ENCODE peak calls at places on chromosomes 13 and 19, in six cellular contexts. U is endothelial cell; X is NCI-H187; H is stimulated activated CD4-positive, alpha-beta T cell treated with anti-CD3 and anti-CD28 coated beads, Interleukin-1b, Interleukin-23, amount 100 ng/mL, for 1 hour; R is pulmonary artery endothelial cell; M is posterior cingulate gyrus. K is an unnamed sample.

GRCh38 chr13:24348797-24349515 is 39.6 kb downstream of the C1QTNF9 start:
- DNase-seq in U (no peak), X (no peak), H (no peak), R (no peak), M (no peak), K (no peak)

GRCh38 chr13:66036024-66036614 is 1194.0 kb downstream of the PCDH9 start:
- DNase-seq in U (no peak), X (no peak), H (no peak), R (no peak), M (no peak), K (no peak)

GRCh38 chr13:103188688-103189326 is 122.6 kb upstream of the SLC10A2 start:
- DNase-seq in U (no peak), X (peak; percentile 54), H (no peak), R (no peak), M (no peak), K (no peak)

GRCh38 chr13:49112782-49113525 is 107.2 kb upstream of the MLNR start:
- DNase-seq in U (no peak), X (no peak), H (no peak), R (no peak), M (no peak), K (no peak)

GRCh38 chr19:18906605-18907519 is 10.9 kb upstream of the CERS1 start:
- DNase-seq in U (no peak), X (no peak), H (no peak), R (no peak), M (peak; percentile 79), K (no peak)

GRCh38 chr19:34555447-34555846 is 73.9 kb downstream of the WTIP start:
- DNase-seq in U (no peak), X (no peak), H (no peak), R (no peak), M (no peak), K (no peak)

GRCh38 chr13:114126789-114127472 is 5.5 kb downstream of the RASA3 start:
- DNase-seq in U (no peak), X (no peak), H (no peak), R (no peak), M (no peak), K (no peak)

GRCh38 chr13:70098669-70099068 is 9.0 kb upstream of the ATXN8OS start:
- DNase-seq in U (no peak), X (no peak), H (no peak), R (no peak), M (no peak), K (no peak)

GRCh38 chr13:33116321-33117010 is 100.2 kb downstream of the KL start:
- DNase-seq in U (no peak), X (no peak), H (no peak), R (no peak), M (no peak), K (no peak)

GRCh38 chr13:112703935-112704633 is 14.2 kb downstream of the ATP11A start:
- DNase-seq in U (no peak), X (no peak), H (no peak), R (no peak), M (no peak), K (no peak)

GRCh38 chr19:48372904-48373303 is 8.7 kb downstream of the SYNGR4 start:
- DNase-seq in U (no peak), X (peak; percentile 90), H (no peak), R (no peak), M (no peak), K (no peak)

GRCh38 chr13:112688560-112689497 is 1.0 kb upstream of the ATP11A start:
- DNase-seq in U (no peak), X (no peak), H (no peak), R (no peak), M (peak; percentile 33), K (no peak)

GRCh38 chr13:91355099-91355825 is 7.8 kb downstream of the MIR17HG start:
- DNase-seq in U (no peak), X (no peak), H (no peak), R (no peak), M (no peak), K (no peak)

GRCh38 chr13:93388701-93389100 is 162.1 kb downstream of the GPC6 start:
- DNase-seq in U (no peak), X (no peak), H (no peak), R (no peak), M (no peak), K (no peak)

GRCh38 chr13:33275916-33276315 is 9.6 kb downstream of the STARD13 start:
- DNase-seq in U (no peak), X (no peak), H (no peak), R (no peak), M (no peak), K (no peak)

GRCh38 chr13:24511019-24511823 is 1.4 kb downstream of the PARP4 start:
- DNase-seq in U (no peak), X (no peak), H (no peak), R (peak; percentile 71), M (no peak), K (no peak)